ENCODE peak calls at places on chromosomes 2 and 18, in five cellular contexts. Z is naive thymus-derived CD4-positive, alpha-beta T cell; T is A172; Y is left ventricle myocardium inferior; R is NCI-H1436. V is an unnamed sample.

GRCh38 chr2:59296279-59296678 is 1055.2 kb upstream of the FANCL start:
- DNase-seq in Z (no peak), Y (no peak), R (no peak), T (no peak), V (no peak)

GRCh38 chr2:210660-211059 is 53.2 kb downstream of the SH3YL1 start:
- DNase-seq in T (no peak), Z (no peak), Y (no peak), R (no peak), V (no peak)

GRCh38 chr2:156452971-156453370 is 16.8 kb downstream of the GPD2 start:
- DNase-seq in Y (no peak), T (no peak), Z (no peak), R (no peak), V (no peak)

GRCh38 chr18:76493213-76494107 is 1.6 kb downstream of the ZNF516 start:
- DNase-seq in Z (peak), R (peak), Y (no peak), T (no peak), V (no peak)

GRCh38 chr2:73101626-73102256 is 11.0 kb downstream of the RAB11FIP5 start:
- DNase-seq in R (no peak), Y (no peak), T (peak), Z (no peak), V (no peak)

GRCh38 chr2:241751152-241751551 is 16.7 kb downstream of the D2HGDH start:
- DNase-seq in Z (no peak), R (no peak), T (no peak), Y (no peak), V (no peak)

GRCh38 chr2:70525032-70525431 is 28.6 kb downstream of the TGFA start:
- DNase-seq in R (no peak), T (peak), Z (no peak), Y (no peak), V (no peak)

GRCh38 chr18:55024568-55024967 is 65.3 kb upstream of the CCDC68 start:
- DNase-seq in Y (no peak), T (no peak), Z (no peak), R (no peak), V (no peak)

GRCh38 chr2:215354771-215355695 is 43.2 kb downstream of the ATIC start:
- DNase-seq in R (no peak), Z (no peak), Y (no peak), T (no peak), V (no peak)

GRCh38 chr2:172735646-172736418 is at the start of gene RAPGEF4:
- DNase-seq in T (no peak), Y (no peak), R (peak), Z (peak), V (peak)

GRCh38 chr2:235500110-235500760 is 6.4 kb downstream of the AGAP1 start:
- DNase-seq in R (no peak), Y (no peak), T (no peak), Z (no peak), V (no peak)

GRCh38 chr2:67871696-67872320 is 191.0 kb downstream of the C1D start:
- DNase-seq in R (no peak), T (peak), Y (no peak), Z (no peak), V (no peak)

GRCh38 chr18:32383040-32383819 is 87.5 kb downstream of the GAREM1 start:
- DNase-seq in T (no peak), Y (no peak), Z (no peak), R (no peak), V (peak)

GRCh38 chr2:120822908-120823307 is 87.2 kb downstream of the GLI2 start:
- DNase-seq in T (no peak), R (no peak), Z (no peak), Y (no peak), V (no peak)

GRCh38 chr2:13876491-13877037 is 756.0 kb upstream of the LRATD1 start:
- DNase-seq in T (no peak), Z (no peak), Y (no peak), R (no peak), V (no peak)

GRCh38 chr2:66581461-66582363 is 146.8 kb downstream of the MEIS1 start:
- DNase-seq in Z (no peak), Y (no peak), R (no peak), T (peak), V (peak)

GRCh38 chr2:120237491-120237902 is 14.3 kb upstream of the TMEM185B start:
- DNase-seq in Z (no peak), R (no peak), Y (no peak), T (peak), V (peak)

GRCh38 chr2:73528688-73529087 is 113.5 kb downstream of the NAT8 start:
- DNase-seq in Y (no peak), T (no peak), R (no peak), Z (no peak), V (no peak)

GRCh38 chr2:12769492-12770105 is 52.9 kb downstream of the TRIB2 start:
- DNase-seq in Z (no peak), T (no peak), Y (peak), R (no peak), V (no peak)

GRCh38 chr2:84458436-84459027 is 548 bp downstream of the SUCLG1 start:
- DNase-seq in Y (no peak), T (peak), Z (no peak), R (no peak), V (peak)

GRCh38 chr2:40093036-40093673 is 314.1 kb upstream of the THUMPD2 start:
- DNase-seq in T (no peak), Y (no peak), Z (no peak), R (no peak), V (no peak)

GRCh38 chr2:11617527-11617926 is 52.5 kb downstream of the NTSR2 start:
- DNase-seq in T (no peak), R (no peak), Z (no peak), Y (no peak), V (no peak)

GRCh38 chr2:110854355-110855081 is 122.1 kb downstream of the ACOXL start:
- DNase-seq in Y (no peak), Z (no peak), R (no peak), T (no peak), V (no peak)